ENCODE peak calls at places on chromosomes 16 and 17, in ten cellular contexts. One of them, this sample, is unnamed.
A peak's percentile ranks its signal among the peaks of the same experiment; 100 is the strongest.

GRCh38 chr17:1147664-1148063 is 32.1 kb downstream of the ABR start:
- DNase-seq in fibroblast of lung: peak; percentile 60
- DNase-seq in right atrium auricular region: no peak
- DNase-seq in fibroblast of mammary gland: peak; percentile 56
- DNase-seq in tibial nerve: no peak
- DNase-seq in body of pancreas: peak; percentile 70
- DNase-seq in transverse colon: peak; percentile 88
- DNase-seq in GM12878: no peak
- DNase-seq in NB4: no peak
- DNase-seq in cardiac muscle cell: peak; percentile 54
- DNase-seq in this sample: no peak

GRCh38 chr16:89149386-89149785 is 22.2 kb upstream of the CDH15 start:
- DNase-seq in transverse colon: no peak
- DNase-seq in body of pancreas: no peak
- DNase-seq in NB4: peak; percentile 33
- DNase-seq in tibial nerve: no peak
- DNase-seq in right atrium auricular region: no peak
- DNase-seq in fibroblast of mammary gland: no peak
- DNase-seq in GM12878: no peak
- DNase-seq in fibroblast of lung: no peak
- DNase-seq in cardiac muscle cell: no peak
- DNase-seq in this sample: no peak

GRCh38 chr16:26525856-26526255 is 540.9 kb upstream of the C16orf82 start:
- DNase-seq in NB4: no peak
- DNase-seq in transverse colon: no peak
- DNase-seq in GM12878: no peak
- DNase-seq in fibroblast of lung: no peak
- DNase-seq in right atrium auricular region: no peak
- DNase-seq in tibial nerve: no peak
- DNase-seq in body of pancreas: no peak
- DNase-seq in fibroblast of mammary gland: no peak
- DNase-seq in cardiac muscle cell: no peak
- DNase-seq in this sample: no peak

GRCh38 chr16:27449434-27450188 is 47.6 kb downstream of the IL21R start:
- DNase-seq in cardiac muscle cell: no peak
- DNase-seq in right atrium auricular region: no peak
- DNase-seq in fibroblast of mammary gland: no peak
- DNase-seq in tibial nerve: no peak
- DNase-seq in fibroblast of lung: no peak
- DNase-seq in NB4: peak; percentile 16
- DNase-seq in body of pancreas: no peak
- DNase-seq in transverse colon: peak; percentile 59
- DNase-seq in GM12878: no peak
- DNase-seq in this sample: no peak

GRCh38 chr17:20116683-20117309 is 107.6 kb downstream of the SPECC1 start:
- DNase-seq in fibroblast of lung: peak; percentile 65
- DNase-seq in transverse colon: peak; percentile 33
- DNase-seq in fibroblast of mammary gland: peak; percentile 54
- DNase-seq in body of pancreas: peak; percentile 57
- DNase-seq in GM12878: no peak
- DNase-seq in NB4: peak; percentile 66
- DNase-seq in cardiac muscle cell: peak; percentile 65
- DNase-seq in tibial nerve: no peak
- DNase-seq in right atrium auricular region: no peak
- DNase-seq in this sample: peak; percentile 15

GRCh38 chr16:89210904-89211515 is 6.5 kb upstream of the ZNF778 start:
- DNase-seq in fibroblast of lung: no peak
- DNase-seq in body of pancreas: no peak
- DNase-seq in fibroblast of mammary gland: peak; percentile 46
- DNase-seq in right atrium auricular region: no peak
- DNase-seq in NB4: no peak
- DNase-seq in cardiac muscle cell: no peak
- DNase-seq in tibial nerve: no peak
- DNase-seq in GM12878: no peak
- DNase-seq in transverse colon: no peak
- DNase-seq in this sample: peak; percentile 69

GRCh38 chr17:19359151-19359550 is 3.4 kb downstream of the B9D1 start:
- DNase-seq in transverse colon: no peak
- DNase-seq in tibial nerve: no peak
- DNase-seq in cardiac muscle cell: no peak
- DNase-seq in right atrium auricular region: no peak
- DNase-seq in GM12878: no peak
- DNase-seq in body of pancreas: no peak
- DNase-seq in NB4: no peak
- DNase-seq in fibroblast of mammary gland: no peak
- DNase-seq in fibroblast of lung: no peak
- DNase-seq in this sample: no peak

GRCh38 chr17:34275881-34276280 is 5.9 kb downstream of the CCL7 start:
- DNase-seq in body of pancreas: no peak
- DNase-seq in NB4: no peak
- DNase-seq in cardiac muscle cell: peak; percentile 96
- DNase-seq in tibial nerve: no peak
- DNase-seq in fibroblast of lung: peak; percentile 98
- DNase-seq in transverse colon: no peak
- DNase-seq in fibroblast of mammary gland: peak; percentile 99
- DNase-seq in GM12878: no peak
- DNase-seq in right atrium auricular region: no peak
- DNase-seq in this sample: peak; percentile 99

GRCh38 chr16:68085259-68086071 is at the start of gene NFATC3:
- DNase-seq in transverse colon: peak; percentile 99
- DNase-seq in tibial nerve: peak; percentile 97
- DNase-seq in body of pancreas: peak; percentile 99
- DNase-seq in fibroblast of lung: peak; percentile 96
- DNase-seq in fibroblast of mammary gland: peak; percentile 92
- DNase-seq in cardiac muscle cell: peak; percentile 98
- DNase-seq in NB4: peak; percentile 99
- DNase-seq in right atrium auricular region: peak; percentile 99
- DNase-seq in GM12878: no peak
- DNase-seq in this sample: no peak

GRCh38 chr17:56305017-56305416 is 151.7 kb downstream of the ANKFN1 start:
- DNase-seq in right atrium auricular region: no peak
- DNase-seq in fibroblast of lung: no peak
- DNase-seq in cardiac muscle cell: no peak
- DNase-seq in body of pancreas: no peak
- DNase-seq in transverse colon: no peak
- DNase-seq in NB4: peak; percentile 31
- DNase-seq in tibial nerve: no peak
- DNase-seq in fibroblast of mammary gland: no peak
- DNase-seq in GM12878: no peak
- DNase-seq in this sample: no peak

GRCh38 chr17:49496183-49496865 is 1.2 kb downstream of the NGFR start:
- DNase-seq in right atrium auricular region: no peak
- DNase-seq in cardiac muscle cell: peak; percentile 64
- DNase-seq in fibroblast of mammary gland: peak; percentile 30
- DNase-seq in NB4: peak; percentile 68
- DNase-seq in fibroblast of lung: peak; percentile 40
- DNase-seq in tibial nerve: peak; percentile 83
- DNase-seq in GM12878: no peak
- DNase-seq in transverse colon: peak; percentile 78
- DNase-seq in body of pancreas: peak; percentile 85
- DNase-seq in this sample: no peak

GRCh38 chr17:31373150-31374082 is 18.1 kb upstream of the RAB11FIP4 start:
- DNase-seq in cardiac muscle cell: peak; percentile 81
- DNase-seq in GM12878: peak; percentile 31
- DNase-seq in NB4: peak; percentile 79
- DNase-seq in tibial nerve: no peak
- DNase-seq in body of pancreas: no peak
- DNase-seq in fibroblast of mammary gland: peak; percentile 75
- DNase-seq in fibroblast of lung: peak; percentile 81
- DNase-seq in right atrium auricular region: no peak
- DNase-seq in transverse colon: no peak
- DNase-seq in this sample: peak; percentile 54

GRCh38 chr17:42553866-42554249 is 1.1 kb downstream of the HSD17B1 start:
- DNase-seq in tibial nerve: no peak
- DNase-seq in cardiac muscle cell: no peak
- DNase-seq in body of pancreas: peak; percentile 46
- DNase-seq in right atrium auricular region: no peak
- DNase-seq in fibroblast of mammary gland: no peak
- DNase-seq in fibroblast of lung: no peak
- DNase-seq in GM12878: no peak
- DNase-seq in transverse colon: no peak
- DNase-seq in NB4: peak; percentile 26
- DNase-seq in this sample: no peak
- TF ChIP-seq CTCF in tibial nerve: no peak
- TF ChIP-seq CTCF in cardiac muscle cell: no peak
- TF ChIP-seq CTCF in body of pancreas: no peak
- TF ChIP-seq CTCF in right atrium auricular region: no peak
- TF ChIP-seq CTCF in fibroblast of mammary gland: no peak
- TF ChIP-seq CTCF in fibroblast of lung: no peak
- TF ChIP-seq CTCF in GM12878: no peak
- TF ChIP-seq CTCF in transverse colon: no peak
- TF ChIP-seq CTCF in NB4: no peak
- TF ChIP-seq CTCF in this sample: no peak

GRCh38 chr16:813204-813915 is 12.8 kb upstream of the GNG13 start:
- DNase-seq in NB4: no peak
- DNase-seq in cardiac muscle cell: peak; percentile 36
- DNase-seq in tibial nerve: no peak
- DNase-seq in right atrium auricular region: no peak
- DNase-seq in transverse colon: peak; percentile 37
- DNase-seq in fibroblast of lung: peak; percentile 20
- DNase-seq in body of pancreas: peak; percentile 48
- DNase-seq in GM12878: no peak
- DNase-seq in fibroblast of mammary gland: peak; percentile 20
- DNase-seq in this sample: no peak
- H3K4me3 ChIP-seq in NB4: no peak overlapping the region
- H3K4me3 ChIP-seq in cardiac muscle cell: no peak overlapping the region
- H3K4me3 ChIP-seq in tibial nerve: peak overlapping the region; percentile 2
- H3K4me3 ChIP-seq in right atrium auricular region: peak overlapping the region; percentile 39
- H3K4me3 ChIP-seq in transverse colon: no peak overlapping the region
- H3K4me3 ChIP-seq in fibroblast of lung: no peak overlapping the region
- H3K4me3 ChIP-seq in body of pancreas: no peak overlapping the region
- H3K4me3 ChIP-seq in GM12878: no peak overlapping the region
- H3K4me3 ChIP-seq in fibroblast of mammary gland: no peak overlapping the region
- H3K4me3 ChIP-seq in this sample: no peak overlapping the region

GRCh38 chr17:7186241-7186640 is 7.1 kb upstream of the ASGR1 start:
- DNase-seq in fibroblast of mammary gland: peak; percentile 22
- DNase-seq in GM12878: no peak
- DNase-seq in NB4: peak; percentile 39
- DNase-seq in right atrium auricular region: no peak
- DNase-seq in cardiac muscle cell: no peak
- DNase-seq in transverse colon: no peak
- DNase-seq in body of pancreas: no peak
- DNase-seq in tibial nerve: no peak
- DNase-seq in fibroblast of lung: no peak
- DNase-seq in this sample: no peak
- TF ChIP-seq CTCF in fibroblast of mammary gland: peak; percentile 30
- TF ChIP-seq CTCF in GM12878: peak; percentile 40
- TF ChIP-seq CTCF in NB4: peak; percentile 16
- TF ChIP-seq CTCF in right atrium auricular region: no peak
- TF ChIP-seq CTCF in cardiac muscle cell: peak; percentile 31
- TF ChIP-seq CTCF in transverse colon: no peak
- TF ChIP-seq CTCF in body of pancreas: no peak
- TF ChIP-seq CTCF in tibial nerve: no peak
- TF ChIP-seq CTCF in fibroblast of lung: peak; percentile 5
- TF ChIP-seq CTCF in this sample: no peak

GRCh38 chr17:75874323-75875181 is 3.8 kb downstream of the TRIM47 start:
- DNase-seq in NB4: no peak
- DNase-seq in tibial nerve: no peak
- DNase-seq in fibroblast of mammary gland: no peak
- DNase-seq in body of pancreas: no peak
- DNase-seq in cardiac muscle cell: no peak
- DNase-seq in fibroblast of lung: no peak
- DNase-seq in GM12878: no peak
- DNase-seq in transverse colon: no peak
- DNase-seq in right atrium auricular region: no peak
- DNase-seq in this sample: no peak

GRCh38 chr17:75875182-75875939 is 3.0 kb downstream of the TRIM47 start:
- DNase-seq in body of pancreas: peak; percentile 55
- DNase-seq in NB4: no peak
- DNase-seq in fibroblast of mammary gland: no peak
- DNase-seq in tibial nerve: no peak
- DNase-seq in fibroblast of lung: no peak
- DNase-seq in GM12878: no peak
- DNase-seq in right atrium auricular region: no peak
- DNase-seq in cardiac muscle cell: no peak
- DNase-seq in transverse colon: peak; percentile 59
- DNase-seq in this sample: no peak

GRCh38 chr17:75876938-75877751 is 1.2 kb downstream of the TRIM47 start:
- DNase-seq in fibroblast of lung: peak; percentile 94
- DNase-seq in body of pancreas: peak; percentile 89
- DNase-seq in tibial nerve: peak; percentile 92
- DNase-seq in NB4: no peak
- DNase-seq in fibroblast of mammary gland: peak; percentile 97
- DNase-seq in transverse colon: peak; percentile 88
- DNase-seq in GM12878: no peak
- DNase-seq in cardiac muscle cell: peak; percentile 97
- DNase-seq in right atrium auricular region: peak; percentile 97
- DNase-seq in this sample: peak; percentile 86

GRCh38 chr17:75876190-75876937 is 2.0 kb downstream of the TRIM47 start:
- DNase-seq in transverse colon: peak; percentile 86
- DNase-seq in GM12878: no peak
- DNase-seq in cardiac muscle cell: no peak
- DNase-seq in tibial nerve: no peak
- DNase-seq in body of pancreas: peak; percentile 85
- DNase-seq in fibroblast of mammary gland: no peak
- DNase-seq in NB4: no peak
- DNase-seq in fibroblast of lung: no peak
- DNase-seq in right atrium auricular region: no peak
- DNase-seq in this sample: no peak

DNA sequence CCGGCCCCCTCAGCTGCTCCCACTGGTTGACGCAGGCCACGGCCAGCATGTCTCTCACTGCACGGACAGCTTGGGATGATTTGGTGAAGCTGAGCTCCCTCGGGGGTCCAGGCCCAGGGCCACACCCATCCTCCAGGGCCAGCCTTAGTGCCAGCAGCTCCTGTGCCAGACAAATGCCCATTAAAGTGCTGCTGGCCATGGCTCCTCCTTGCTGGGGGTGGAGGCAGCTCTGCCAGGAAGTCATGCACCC is 2.5 kb downstream of the TRIM47 start:
- DNase-seq in right atrium auricular region: no peak
- DNase-seq in tibial nerve: no peak
- DNase-seq in NB4: no peak
- DNase-seq in GM12878: no peak
- DNase-seq in transverse colon: no peak
- DNase-seq in cardiac muscle cell: no peak
- DNase-seq in fibroblast of mammary gland: no peak
- DNase-seq in fibroblast of lung: no peak
- DNase-seq in body of pancreas: no peak
- DNase-seq in this sample: no peak
- H3K4me3 ChIP-seq in right atrium auricular region: peak overlapping the region; percentile 63
- H3K4me3 ChIP-seq in tibial nerve: no peak overlapping the region
- H3K4me3 ChIP-seq in NB4: no peak overlapping the region
- H3K4me3 ChIP-seq in GM12878: no peak overlapping the region
- H3K4me3 ChIP-seq in transverse colon: peak overlapping the region; percentile 76
- H3K4me3 ChIP-seq in cardiac muscle cell: no peak overlapping the region
- H3K4me3 ChIP-seq in fibroblast of mammary gland: no peak overlapping the region
- H3K4me3 ChIP-seq in fibroblast of lung: no peak overlapping the region
- H3K4me3 ChIP-seq in body of pancreas: no peak overlapping the region
- H3K4me3 ChIP-seq in this sample: no peak overlapping the region

GRCh38 chr16:81996664-81997529 is 14.4 kb downstream of the SDR42E1 start:
- DNase-seq in tibial nerve: no peak
- DNase-seq in transverse colon: no peak
- DNase-seq in fibroblast of mammary gland: peak; percentile 52
- DNase-seq in cardiac muscle cell: peak; percentile 70
- DNase-seq in right atrium auricular region: no peak
- DNase-seq in NB4: peak; percentile 44
- DNase-seq in body of pancreas: no peak
- DNase-seq in fibroblast of lung: peak; percentile 33
- DNase-seq in GM12878: no peak
- DNase-seq in this sample: peak; percentile 20
- TF ChIP-seq CTCF in tibial nerve: no peak
- TF ChIP-seq CTCF in transverse colon: no peak
- TF ChIP-seq CTCF in fibroblast of mammary gland: peak; percentile 25
- TF ChIP-seq CTCF in cardiac muscle cell: peak; percentile 19
- TF ChIP-seq CTCF in right atrium auricular region: no peak
- TF ChIP-seq CTCF in NB4: peak; percentile 24
- TF ChIP-seq CTCF in body of pancreas: no peak
- TF ChIP-seq CTCF in fibroblast of lung: peak; percentile 30
- TF ChIP-seq CTCF in GM12878: no peak
- TF ChIP-seq CTCF in this sample: peak; percentile 27